ENCODE peak calls at places on chromosomes 2 and 18, in ten cellular contexts. One of them, this sample, is unnamed.

GRCh38 chr2:55371387-55371786 is 48.3 kb downstream of the CCDC88A start:
- DNase-seq in fibroblast of the aortic adventitia: no peak
- DNase-seq in AG10803: no peak
- DNase-seq in heart right ventricle: no peak
- DNase-seq in GM12865: no peak
- DNase-seq in thoracic aorta: no peak
- DNase-seq in endothelial cell of umbilical vein: no peak
- DNase-seq in HCT116: no peak
- DNase-seq in heart left ventricle: no peak
- DNase-seq in IMR-90: peak
- DNase-seq in this sample: no peak

GRCh38 chr18:3592864-3593263 is 142.9 kb downstream of the TGIF1 start:
- DNase-seq in fibroblast of the aortic adventitia: no peak
- DNase-seq in heart left ventricle: no peak
- DNase-seq in IMR-90: no peak
- DNase-seq in AG10803: no peak
- DNase-seq in GM12865: no peak
- DNase-seq in HCT116: no peak
- DNase-seq in heart right ventricle: no peak
- DNase-seq in endothelial cell of umbilical vein: no peak
- DNase-seq in thoracic aorta: no peak
- DNase-seq in this sample: no peak

GRCh38 chr2:230931556-230932231 is 6.7 kb upstream of the GPR55 start:
- DNase-seq in heart right ventricle: no peak
- DNase-seq in thoracic aorta: no peak
- DNase-seq in IMR-90: no peak
- DNase-seq in endothelial cell of umbilical vein: no peak
- DNase-seq in fibroblast of the aortic adventitia: no peak
- DNase-seq in heart left ventricle: peak
- DNase-seq in AG10803: no peak
- DNase-seq in HCT116: no peak
- DNase-seq in GM12865: no peak
- DNase-seq in this sample: no peak

GRCh38 chr2:210007895-210008294 is 5.5 kb downstream of the RPE start:
- DNase-seq in AG10803: no peak
- DNase-seq in thoracic aorta: no peak
- DNase-seq in HCT116: no peak
- DNase-seq in IMR-90: peak
- DNase-seq in heart right ventricle: no peak
- DNase-seq in fibroblast of the aortic adventitia: no peak
- DNase-seq in endothelial cell of umbilical vein: peak
- DNase-seq in GM12865: no peak
- DNase-seq in heart left ventricle: no peak
- DNase-seq in this sample: peak

GRCh38 chr18:22177496-22177866 is 8.1 kb downstream of the GATA6 start:
- DNase-seq in endothelial cell of umbilical vein: peak
- DNase-seq in heart left ventricle: no peak
- DNase-seq in fibroblast of the aortic adventitia: peak
- DNase-seq in AG10803: no peak
- DNase-seq in IMR-90: no peak
- DNase-seq in heart right ventricle: no peak
- DNase-seq in GM12865: no peak
- DNase-seq in thoracic aorta: no peak
- DNase-seq in HCT116: no peak
- DNase-seq in this sample: no peak

GRCh38 chr2:17442334-17442733 is 75.9 kb downstream of the RAD51AP2 start:
- DNase-seq in thoracic aorta: no peak
- DNase-seq in IMR-90: peak
- DNase-seq in fibroblast of the aortic adventitia: no peak
- DNase-seq in endothelial cell of umbilical vein: no peak
- DNase-seq in HCT116: no peak
- DNase-seq in heart left ventricle: no peak
- DNase-seq in heart right ventricle: no peak
- DNase-seq in GM12865: no peak
- DNase-seq in AG10803: no peak
- DNase-seq in this sample: no peak

GRCh38 chr2:134201559-134201958 is 52.3 kb upstream of the MGAT5 start:
- DNase-seq in HCT116: no peak
- DNase-seq in endothelial cell of umbilical vein: no peak
- DNase-seq in GM12865: no peak
- DNase-seq in heart right ventricle: peak
- DNase-seq in thoracic aorta: no peak
- DNase-seq in IMR-90: no peak
- DNase-seq in heart left ventricle: no peak
- DNase-seq in AG10803: no peak
- DNase-seq in fibroblast of the aortic adventitia: no peak
- DNase-seq in this sample: no peak

GRCh38 chr18:55589625-55590291 is 1.8 kb upstream of the TCF4 start:
- DNase-seq in HCT116: no peak
- DNase-seq in GM12865: peak
- DNase-seq in endothelial cell of umbilical vein: peak
- DNase-seq in AG10803: peak
- DNase-seq in heart left ventricle: peak
- DNase-seq in thoracic aorta: peak
- DNase-seq in IMR-90: peak
- DNase-seq in heart right ventricle: peak
- DNase-seq in fibroblast of the aortic adventitia: peak
- DNase-seq in this sample: peak

DNA sequence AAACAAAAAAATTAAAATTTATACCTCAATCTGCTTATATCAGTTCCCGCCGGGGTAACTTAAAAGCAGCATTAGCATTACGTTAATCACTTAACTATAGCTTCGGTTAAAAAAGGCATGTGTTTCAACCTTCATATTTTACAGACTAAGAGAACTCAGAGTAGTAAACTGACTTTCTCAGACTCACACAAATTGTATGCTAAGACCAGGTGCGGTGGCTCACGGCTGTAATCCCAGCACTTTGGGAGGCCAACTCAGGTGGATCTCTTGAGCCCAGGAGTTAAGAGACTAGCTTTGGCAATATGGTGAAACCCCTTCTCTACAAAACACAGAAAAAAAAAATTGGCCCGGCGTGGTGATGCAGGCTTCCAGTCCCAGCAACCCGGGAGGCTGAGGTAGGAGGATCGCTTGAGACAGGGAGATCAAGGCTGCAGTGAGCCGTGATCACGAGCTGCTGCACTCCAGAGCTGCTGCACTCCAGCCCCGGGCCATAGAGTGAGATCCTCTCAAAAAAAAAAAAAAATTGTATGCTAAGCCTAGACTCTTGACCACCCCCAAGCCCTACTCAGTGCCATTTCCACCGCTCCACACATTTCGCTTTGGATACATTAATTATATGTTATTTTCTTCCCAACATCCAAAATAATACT is 2.4 kb downstream of the HNRNPLL start:
- DNase-seq in heart left ventricle: no peak
- DNase-seq in HCT116: no peak
- DNase-seq in IMR-90: no peak
- DNase-seq in endothelial cell of umbilical vein: peak
- DNase-seq in heart right ventricle: no peak
- DNase-seq in fibroblast of the aortic adventitia: no peak
- DNase-seq in thoracic aorta: no peak
- DNase-seq in AG10803: peak
- DNase-seq in GM12865: no peak
- DNase-seq in this sample: no peak
- H3K4me3 ChIP-seq in heart left ventricle: peak
- H3K4me3 ChIP-seq in HCT116: no peak
- H3K4me3 ChIP-seq in IMR-90: peak
- H3K4me3 ChIP-seq in endothelial cell of umbilical vein: peak
- H3K4me3 ChIP-seq in heart right ventricle: peak
- H3K4me3 ChIP-seq in fibroblast of the aortic adventitia: peak
- H3K4me3 ChIP-seq in thoracic aorta: peak
- H3K4me3 ChIP-seq in AG10803: peak
- H3K4me3 ChIP-seq in GM12865: no peak
- H3K4me3 ChIP-seq in this sample: peak

GRCh38 chr2:63053889-63054725 is 3.5 kb downstream of the OTX1 start:
- DNase-seq in GM12865: peak
- DNase-seq in heart right ventricle: no peak
- DNase-seq in AG10803: no peak
- DNase-seq in thoracic aorta: no peak
- DNase-seq in IMR-90: no peak
- DNase-seq in heart left ventricle: no peak
- DNase-seq in fibroblast of the aortic adventitia: no peak
- DNase-seq in endothelial cell of umbilical vein: peak
- DNase-seq in HCT116: no peak
- DNase-seq in this sample: no peak
- TF ChIP-seq CTCF in GM12865: peak
- TF ChIP-seq CTCF in heart right ventricle: no peak
- TF ChIP-seq CTCF in AG10803: no peak
- TF ChIP-seq CTCF in thoracic aorta: no peak
- TF ChIP-seq CTCF in IMR-90: peak
- TF ChIP-seq CTCF in heart left ventricle: peak
- TF ChIP-seq CTCF in fibroblast of the aortic adventitia: no peak
- TF ChIP-seq CTCF in endothelial cell of umbilical vein: peak
- TF ChIP-seq CTCF in HCT116: no peak
- TF ChIP-seq CTCF in this sample: peak

GRCh38 chr2:220224711-220225519 is 597.5 kb downstream of the SLC4A3 start:
- DNase-seq in heart left ventricle: no peak
- DNase-seq in endothelial cell of umbilical vein: no peak
- DNase-seq in GM12865: no peak
- DNase-seq in IMR-90: peak
- DNase-seq in heart right ventricle: no peak
- DNase-seq in AG10803: peak
- DNase-seq in HCT116: no peak
- DNase-seq in fibroblast of the aortic adventitia: peak
- DNase-seq in thoracic aorta: no peak
- DNase-seq in this sample: peak

GRCh38 chr2:220226541-220226940 is 599.1 kb downstream of the SLC4A3 start:
- DNase-seq in endothelial cell of umbilical vein: no peak
- DNase-seq in IMR-90: no peak
- DNase-seq in GM12865: no peak
- DNase-seq in fibroblast of the aortic adventitia: no peak
- DNase-seq in heart right ventricle: no peak
- DNase-seq in AG10803: no peak
- DNase-seq in HCT116: no peak
- DNase-seq in thoracic aorta: no peak
- DNase-seq in heart left ventricle: no peak
- DNase-seq in this sample: peak

GRCh38 chr2:220228310-220229006 is 601.0 kb downstream of the SLC4A3 start:
- DNase-seq in heart right ventricle: no peak
- DNase-seq in IMR-90: peak
- DNase-seq in AG10803: peak
- DNase-seq in thoracic aorta: no peak
- DNase-seq in heart left ventricle: no peak
- DNase-seq in fibroblast of the aortic adventitia: peak
- DNase-seq in HCT116: peak
- DNase-seq in endothelial cell of umbilical vein: no peak
- DNase-seq in GM12865: no peak
- DNase-seq in this sample: peak

GRCh38 chr2:220226076-220226475 is 598.6 kb downstream of the SLC4A3 start:
- DNase-seq in thoracic aorta: no peak
- DNase-seq in GM12865: no peak
- DNase-seq in fibroblast of the aortic adventitia: no peak
- DNase-seq in AG10803: peak
- DNase-seq in endothelial cell of umbilical vein: no peak
- DNase-seq in HCT116: no peak
- DNase-seq in heart right ventricle: no peak
- DNase-seq in IMR-90: no peak
- DNase-seq in heart left ventricle: no peak
- DNase-seq in this sample: no peak

DNA sequence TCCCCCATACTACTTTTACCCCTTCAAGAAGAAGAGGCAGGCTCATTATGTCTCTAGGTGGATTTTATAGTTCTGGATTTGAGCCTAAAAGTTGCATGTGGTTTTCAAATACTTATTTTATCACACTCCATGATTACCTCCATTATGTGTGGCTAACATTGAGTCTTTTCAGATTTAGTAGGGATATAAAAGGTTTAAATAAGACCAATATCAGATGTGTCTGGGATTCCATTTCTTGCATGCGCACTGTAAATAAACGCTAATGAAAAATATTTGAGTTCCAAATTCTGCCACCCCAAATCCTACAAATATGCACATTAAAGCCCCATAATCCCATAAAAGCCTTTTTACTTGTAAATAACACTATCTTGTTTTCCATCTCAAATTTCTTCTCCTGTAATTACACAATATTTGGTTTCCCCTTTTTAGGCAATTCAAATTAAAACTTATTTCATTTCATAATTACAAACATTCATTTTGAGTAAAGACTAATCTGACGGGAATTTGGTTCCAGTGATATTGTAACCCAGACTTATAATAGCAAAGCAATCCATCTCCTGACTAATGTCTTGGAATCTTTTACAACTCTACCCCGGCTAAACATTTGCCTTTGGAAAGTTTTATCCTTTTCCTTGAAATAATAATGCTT is 600.0 kb downstream of the SLC4A3 start:
- DNase-seq in endothelial cell of umbilical vein: no peak
- DNase-seq in AG10803: peak
- DNase-seq in IMR-90: peak
- DNase-seq in fibroblast of the aortic adventitia: peak
- DNase-seq in thoracic aorta: no peak
- DNase-seq in GM12865: no peak
- DNase-seq in heart left ventricle: no peak
- DNase-seq in heart right ventricle: no peak
- DNase-seq in HCT116: no peak
- DNase-seq in this sample: peak
- H3K4me3 ChIP-seq in endothelial cell of umbilical vein: no peak
- H3K4me3 ChIP-seq in AG10803: no peak
- H3K4me3 ChIP-seq in IMR-90: no peak
- H3K4me3 ChIP-seq in fibroblast of the aortic adventitia: no peak
- H3K4me3 ChIP-seq in thoracic aorta: no peak
- H3K4me3 ChIP-seq in GM12865: no peak
- H3K4me3 ChIP-seq in heart left ventricle: no peak
- H3K4me3 ChIP-seq in heart right ventricle: no peak
- H3K4me3 ChIP-seq in HCT116: peak
- H3K4me3 ChIP-seq in this sample: no peak

GRCh38 chr2:220963930-220964329 is 608.2 kb downstream of the EPHA4 start:
- DNase-seq in HCT116: no peak
- DNase-seq in fibroblast of the aortic adventitia: no peak
- DNase-seq in heart left ventricle: no peak
- DNase-seq in endothelial cell of umbilical vein: no peak
- DNase-seq in heart right ventricle: no peak
- DNase-seq in GM12865: no peak
- DNase-seq in thoracic aorta: no peak
- DNase-seq in IMR-90: no peak
- DNase-seq in AG10803: no peak
- DNase-seq in this sample: no peak

GRCh38 chr2:220966636-220967035 is 605.5 kb downstream of the EPHA4 start:
- DNase-seq in thoracic aorta: no peak
- DNase-seq in AG10803: peak
- DNase-seq in HCT116: no peak
- DNase-seq in heart left ventricle: no peak
- DNase-seq in GM12865: no peak
- DNase-seq in heart right ventricle: no peak
- DNase-seq in IMR-90: peak
- DNase-seq in fibroblast of the aortic adventitia: peak
- DNase-seq in endothelial cell of umbilical vein: no peak
- DNase-seq in this sample: peak

DNA sequence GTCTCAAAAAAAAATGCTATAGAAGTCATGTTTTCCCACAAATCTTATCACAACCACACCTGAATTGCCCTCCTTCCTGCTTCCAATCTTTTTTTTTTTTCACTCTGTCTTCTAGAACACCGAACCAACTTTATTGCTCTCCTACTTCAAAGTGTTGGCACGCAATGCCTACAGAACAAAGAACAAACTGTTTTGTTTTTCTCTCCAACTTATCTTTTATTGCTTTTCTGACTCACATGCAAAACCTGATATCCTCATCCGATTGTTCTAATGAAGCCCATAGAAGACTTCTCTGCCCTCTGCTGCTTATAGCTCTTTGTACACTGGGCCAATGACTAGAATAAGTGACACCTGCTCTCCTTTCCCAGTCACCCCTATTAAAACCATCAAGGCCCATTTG is 602.8 kb downstream of the EPHA4 start:
- DNase-seq in AG10803: no peak
- DNase-seq in HCT116: no peak
- DNase-seq in endothelial cell of umbilical vein: no peak
- DNase-seq in thoracic aorta: no peak
- DNase-seq in heart right ventricle: no peak
- DNase-seq in heart left ventricle: no peak
- DNase-seq in IMR-90: no peak
- DNase-seq in GM12865: no peak
- DNase-seq in fibroblast of the aortic adventitia: no peak
- DNase-seq in this sample: no peak
- TF ChIP-seq CTCF in AG10803: no peak
- TF ChIP-seq CTCF in HCT116: no peak
- TF ChIP-seq CTCF in endothelial cell of umbilical vein: no peak
- TF ChIP-seq CTCF in thoracic aorta: no peak
- TF ChIP-seq CTCF in heart right ventricle: no peak
- TF ChIP-seq CTCF in heart left ventricle: no peak
- TF ChIP-seq CTCF in IMR-90: no peak
- TF ChIP-seq CTCF in GM12865: no peak
- TF ChIP-seq CTCF in fibroblast of the aortic adventitia: no peak
- TF ChIP-seq CTCF in this sample: no peak

This sample was measured in fibroblast of villous mesenchyme.